ENCODE peak calls at places on chromosomes 4 and X, in nine cellular contexts. Q is fibroblast of lung, M is endodermal cell, V is keratinocyte, Y is mesenchymal stem cell, W is HCT116, N is PC-3, G is GM23248, F is endothelial cell of umbilical vein. R is an unnamed sample.

GRCh38 chrX:87687703-87688102 is 170.1 kb downstream of the KLHL4 start:
- DNase-seq in N (no peak), V (no peak), F (no peak), W (no peak), Q (no peak), G (no peak), Y (no peak), M (no peak), R (no peak)

GRCh38 chr4:122765702-122766352 is 33.3 kb downstream of the BBS12 start:
- DNase-seq in V (no peak), G (peak), Q (peak), Y (peak), N (peak), M (no peak), W (no peak), F (peak), R (no peak)

GRCh38 chr4:66404149-66404548 is 733.9 kb upstream of the EPHA5 start:
- DNase-seq in F (no peak), V (no peak), Y (no peak), M (no peak), G (no peak), N (no peak), Q (peak), W (no peak), R (no peak)

GRCh38 chrX:53456254-53456653 is 22.1 kb upstream of the HSD17B10 start:
- DNase-seq in W (no peak), Y (peak), N (peak), V (no peak), G (peak), Q (peak), F (no peak), M (no peak), R (no peak)

GRCh38 chr4:101304916-101305315 is 42.4 kb downstream of the PPP3CA start:
- DNase-seq in Y (peak), F (no peak), M (no peak), V (no peak), G (peak), W (no peak), N (peak), Q (peak), R (no peak)

GRCh38 chrX:78199851-78200250 is 60.4 kb upstream of the TAF9B start:
- DNase-seq in F (peak), Q (no peak), M (no peak), W (peak), Y (peak), V (no peak), N (peak), G (peak), R (no peak)

GRCh38 chr4:145132521-145133098 is 34.5 kb downstream of the ABCE1 start:
- DNase-seq in M (no peak), W (no peak), Y (peak), G (peak), V (no peak), F (peak), N (no peak), Q (peak), R (no peak)

GRCh38 chr4:149113804-149114430 is 671.7 kb upstream of the NR3C2 start:
- DNase-seq in V (no peak), N (peak), M (no peak), Y (peak), F (no peak), W (no peak), G (peak), Q (peak), R (no peak)

GRCh38 chrX:26762253-26762652 is 546.3 kb downstream of the MAGEB5 start:
- DNase-seq in F (no peak), Y (no peak), M (no peak), W (no peak), Q (no peak), N (no peak), G (no peak), V (no peak), R (no peak)

GRCh38 chr4:107699466-107700206 is 20.4 kb downstream of the PAPSS1 start:
- DNase-seq in G (peak), V (no peak), Y (no peak), M (no peak), N (no peak), W (no peak), F (peak), Q (peak), R (no peak)

GRCh38 chrX:115560211-115560977 is 580 bp upstream of the PLS3 start:
- DNase-seq in F (peak), W (peak), Q (peak), M (no peak), N (peak), G (no peak), V (peak), Y (peak), R (no peak)

GRCh38 chr4:164221631-164222030 is 532.3 kb upstream of the SMIM31 start:
- DNase-seq in G (peak), F (no peak), N (peak), W (peak), Q (peak), V (no peak), Y (no peak), M (no peak), R (no peak)

DNA sequence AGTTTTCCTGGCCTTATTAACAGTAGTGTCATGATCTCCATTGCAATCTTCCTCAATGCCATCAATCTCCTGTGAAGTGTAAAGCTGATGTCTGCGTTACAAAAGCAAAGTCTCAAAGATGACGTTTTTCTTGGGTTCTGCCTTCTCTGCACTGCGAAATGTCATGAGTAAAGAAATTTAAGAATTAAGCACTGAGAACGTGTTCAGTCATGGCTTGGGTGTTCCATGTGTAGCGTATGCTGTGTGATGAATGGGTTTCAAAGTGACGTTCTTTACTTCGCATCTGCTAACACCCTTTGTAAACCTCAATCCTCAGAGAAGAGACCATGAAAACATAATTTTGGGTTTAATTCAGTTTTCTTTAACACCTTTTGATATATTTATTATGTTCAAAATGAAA is 1.0 kb downstream of the NAP1L5 start:
- DNase-seq in Y (no peak), Q (peak), F (no peak), V (no peak), G (peak), W (no peak), N (no peak), M (no peak), R (no peak)
- H3K9ac ChIP-seq in Y (peak), Q (peak), F (peak), V (peak), G (peak), W (no peak), N (no peak), M (no peak), R (no peak)

GRCh38 chr4:37645736-37646135 is 40.4 kb downstream of the RELL1 start:
- DNase-seq in W (no peak), Y (no peak), V (no peak), N (no peak), F (no peak), M (no peak), Q (no peak), G (no peak), R (no peak)
- H3K27ac ChIP-seq in W (no peak), Y (no peak), V (no peak), N (no peak), F (no peak), M (no peak), Q (no peak), G (no peak), R (no peak)

GRCh38 chrX:47873123-47873522 is 36.4 kb downstream of the ZNF81 start:
- DNase-seq in F (no peak), Q (no peak), G (no peak), V (no peak), W (no peak), M (no peak), N (no peak), Y (no peak), R (no peak)

GRCh38 chrX:47878198-47878597 is 41.5 kb downstream of the ZNF81 start:
- DNase-seq in V (no peak), Q (no peak), F (no peak), N (no peak), G (no peak), W (no peak), Y (no peak), M (no peak), R (no peak)

GRCh38 chrX:47880927-47881326 is 44.2 kb downstream of the ZNF81 start:
- DNase-seq in V (no peak), Q (no peak), G (no peak), Y (no peak), F (no peak), M (no peak), N (no peak), W (no peak), R (no peak)

GRCh38 chrX:47879447-47879846 is 42.7 kb downstream of the ZNF81 start:
- DNase-seq in V (no peak), M (no peak), F (no peak), N (no peak), Q (no peak), Y (no peak), G (no peak), W (no peak), R (no peak)

DNA sequence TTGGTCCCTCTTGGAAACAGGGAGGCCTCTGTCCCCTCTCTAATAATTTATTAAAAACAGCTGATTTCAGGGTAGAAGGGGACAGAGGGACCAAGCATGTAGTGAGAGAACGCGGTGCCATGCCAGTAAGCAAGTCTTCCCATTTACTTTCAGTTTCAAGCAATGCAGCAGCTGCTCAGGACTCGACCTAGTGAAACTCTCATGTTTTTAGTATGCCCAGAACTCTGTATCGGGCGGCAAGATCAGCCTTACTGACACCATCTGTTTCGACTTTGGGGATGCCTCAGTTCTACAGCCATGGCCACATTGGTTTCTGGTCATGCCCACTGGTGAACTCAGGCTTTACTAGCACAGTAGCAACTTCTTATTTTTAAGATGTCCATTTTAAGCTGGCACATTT is 40.6 kb downstream of the ZNF81 start:
- DNase-seq in F (no peak), M (no peak), N (no peak), W (no peak), G (no peak), Y (no peak), Q (no peak), V (no peak), R (no peak)
- H3K9ac ChIP-seq in F (no peak), M (no peak), N (no peak), W (no peak), G (no peak), Y (no peak), Q (no peak), V (no peak), R (no peak)

DNA sequence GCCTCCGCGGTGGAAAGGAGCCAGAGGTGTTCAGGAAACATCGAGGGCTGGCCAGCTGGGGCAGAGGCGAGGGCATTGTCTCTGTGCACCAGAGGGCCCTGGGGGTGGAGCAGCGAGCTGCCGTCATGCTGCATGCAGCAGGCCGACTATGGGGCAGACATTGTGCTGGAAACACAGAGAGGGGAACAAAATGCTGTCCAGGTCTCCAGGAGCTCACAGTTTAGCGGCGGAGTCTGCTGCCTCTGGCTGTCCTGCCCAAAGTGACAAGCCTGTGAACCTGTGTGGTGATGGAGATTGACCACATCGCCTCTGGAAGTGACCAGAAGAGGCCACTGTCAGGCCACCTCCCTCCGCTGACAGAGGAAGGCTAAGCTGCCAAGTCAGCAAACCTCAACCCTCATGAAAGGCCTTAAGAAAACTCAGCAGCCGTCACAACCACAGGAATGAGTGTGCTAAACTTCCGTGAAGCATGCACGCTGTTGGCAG is 20.1 kb upstream of the SASH3 start:
- DNase-seq in N (peak), M (peak), Q (peak), V (no peak), F (peak), W (no peak), Y (peak), G (peak), R (peak)
- H3K27ac ChIP-seq in N (no peak), M (no peak), Q (no peak), V (no peak), F (no peak), W (no peak), Y (no peak), G (no peak), R (peak)